ENCODE peak calls at places on chromosomes 12 and 14, in four cellular contexts. One of them, this sample, is unnamed.

GRCh38 chr14:101716077-101716950 is 45.2 kb upstream of the PPP2R5C start:
- DNase-seq in K562: peak; percentile 39
- DNase-seq in HepG2: no peak
- DNase-seq in GM12878: no peak
- DNase-seq in this sample: no peak

GRCh38 chr12:12715459-12716150 is 1.6 kb upstream of the CDKN1B start:
- DNase-seq in K562: no peak
- DNase-seq in HepG2: no peak
- DNase-seq in GM12878: no peak
- DNase-seq in this sample: peak; percentile 73

GRCh38 chr12:90292183-90292582 is 583.5 kb upstream of the ATP2B1 start:
- DNase-seq in K562: no peak
- DNase-seq in HepG2: no peak
- DNase-seq in GM12878: no peak
- DNase-seq in this sample: peak; percentile 84

GRCh38 chr14:99789581-99789980 is 3.6 kb upstream of the EML1 start:
- DNase-seq in K562: no peak
- DNase-seq in HepG2: no peak
- DNase-seq in GM12878: no peak
- DNase-seq in this sample: no peak

GRCh38 chr12:38898001-38898684 is 7.2 kb downstream of the CPNE8 start:
- DNase-seq in K562: no peak
- DNase-seq in HepG2: no peak
- DNase-seq in GM12878: no peak
- DNase-seq in this sample: no peak

GRCh38 chr12:25744334-25744733 is 191.3 kb upstream of the LMNTD1 start:
- DNase-seq in K562: no peak
- DNase-seq in HepG2: no peak
- DNase-seq in GM12878: no peak
- DNase-seq in this sample: no peak

GRCh38 chr12:77724367-77724957 is 106.2 kb upstream of the NAV3 start:
- DNase-seq in K562: no peak
- DNase-seq in HepG2: peak; percentile 22
- DNase-seq in GM12878: no peak
- DNase-seq in this sample: peak; percentile 61

GRCh38 chr12:89702503-89702902 is 6.1 kb downstream of the ATP2B1 start:
- DNase-seq in K562: no peak
- DNase-seq in HepG2: no peak
- DNase-seq in GM12878: no peak
- DNase-seq in this sample: no peak

GRCh38 chr14:73467377-73467776 is 9.0 kb upstream of the NUMB start:
- DNase-seq in K562: peak; percentile 27
- DNase-seq in HepG2: no peak
- DNase-seq in GM12878: no peak
- DNase-seq in this sample: no peak

GRCh38 chr14:92945959-92946846 is 23.3 kb downstream of the CHGA start:
- DNase-seq in K562: no peak
- DNase-seq in HepG2: no peak
- DNase-seq in GM12878: no peak
- DNase-seq in this sample: peak; percentile 70

GRCh38 chr14:94473666-94474410 is 2.2 kb downstream of the SERPINA9 start:
- DNase-seq in K562: no peak
- DNase-seq in HepG2: no peak
- DNase-seq in GM12878: no peak
- DNase-seq in this sample: no peak

GRCh38 chr12:55727643-55728184 is 1.1 kb downstream of the CD63 start:
- DNase-seq in K562: peak; percentile 53
- DNase-seq in HepG2: no peak
- DNase-seq in GM12878: no peak
- DNase-seq in this sample: peak; percentile 41

GRCh38 chr12:4833511-4833910 is 76.2 kb upstream of the KCNA1 start:
- DNase-seq in K562: no peak
- DNase-seq in HepG2: no peak
- DNase-seq in GM12878: no peak
- DNase-seq in this sample: no peak

GRCh38 chr12:42815068-42815467 is 225.5 kb upstream of the PRICKLE1 start:
- DNase-seq in K562: no peak
- DNase-seq in HepG2: no peak
- DNase-seq in GM12878: no peak
- DNase-seq in this sample: no peak

GRCh38 chr14:66606826-66607225 is 98.9 kb downstream of the GPHN start:
- DNase-seq in K562: no peak
- DNase-seq in HepG2: no peak
- DNase-seq in GM12878: no peak
- DNase-seq in this sample: no peak

GRCh38 chr12:52032431-52032796 is 18.8 kb upstream of the NR4A1 start:
- DNase-seq in K562: no peak
- DNase-seq in HepG2: no peak
- DNase-seq in GM12878: no peak
- DNase-seq in this sample: peak; percentile 56

GRCh38 chr12:119178544-119179334 is at the start of gene HSPB8:
- DNase-seq in K562: peak; percentile 26
- DNase-seq in HepG2: peak; percentile 21
- DNase-seq in GM12878: no peak
- DNase-seq in this sample: peak; percentile 68

GRCh38 chr12:56206373-56207166 is 15.2 kb downstream of the RNF41 start:
- DNase-seq in K562: peak; percentile 69
- DNase-seq in HepG2: peak; percentile 56
- DNase-seq in GM12878: no peak
- DNase-seq in this sample: peak; percentile 52

GRCh38 chr14:34081576-34082136 is 130.8 kb upstream of the EGLN3 start:
- DNase-seq in K562: no peak
- DNase-seq in HepG2: peak; percentile 86
- DNase-seq in GM12878: no peak
- DNase-seq in this sample: peak; percentile 24

GRCh38 chr12:11958216-11959091 is 112.3 kb upstream of the BCL2L14 start:
- DNase-seq in K562: no peak
- DNase-seq in HepG2: peak; percentile 8
- DNase-seq in GM12878: no peak
- DNase-seq in this sample: peak; percentile 83

GRCh38 chr14:85444685-85445084 is 85.3 kb upstream of the FLRT2 start:
- DNase-seq in K562: no peak
- DNase-seq in HepG2: no peak
- DNase-seq in GM12878: no peak
- DNase-seq in this sample: no peak

GRCh38 chr14:101595887-101596721 is 34.8 kb downstream of the DIO3 start:
- DNase-seq in K562: no peak
- DNase-seq in HepG2: no peak
- DNase-seq in GM12878: no peak
- DNase-seq in this sample: no peak

GRCh38 chr12:104958946-104959841 is 1.1 kb upstream of the SLC41A2 start:
- DNase-seq in K562: peak; percentile 49
- DNase-seq in HepG2: peak; percentile 30
- DNase-seq in GM12878: no peak
- DNase-seq in this sample: peak; percentile 50
- TF ChIP-seq MYC in K562: no peak
- TF ChIP-seq MYC in HepG2: no peak
- TF ChIP-seq MYC in GM12878: no peak
- TF ChIP-seq MYC in this sample: no peak

GRCh38 chr12:65949986-65950385 is 125.7 kb downstream of the HMGA2 start:
- DNase-seq in K562: no peak
- DNase-seq in HepG2: no peak
- DNase-seq in GM12878: no peak
- DNase-seq in this sample: no peak
- H3K9ac ChIP-seq in K562: no peak overlapping the region
- H3K9ac ChIP-seq in HepG2: no peak overlapping the region
- H3K9ac ChIP-seq in GM12878: no peak overlapping the region
- H3K9ac ChIP-seq in this sample: no peak overlapping the region

DNA sequence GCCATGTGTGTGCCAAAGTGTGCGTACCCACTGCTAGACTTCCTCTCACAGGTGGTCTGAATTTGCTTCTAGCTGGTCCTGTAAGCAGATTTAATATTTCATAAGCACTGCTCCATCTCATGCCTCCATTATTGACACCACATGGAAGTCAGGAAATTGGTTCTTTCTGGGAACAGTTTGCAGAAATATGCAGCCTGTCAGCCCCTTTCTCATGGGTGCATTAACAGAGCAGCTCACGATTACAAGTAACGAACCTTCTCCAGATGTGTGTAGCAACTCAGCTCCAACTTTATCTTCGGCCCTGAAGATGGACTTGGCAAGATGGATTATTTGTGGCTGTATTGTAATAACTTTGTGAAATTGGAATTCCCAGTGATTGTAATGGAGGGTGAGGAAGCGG is 214.5 kb upstream of the DDHD1 start:
- DNase-seq in K562: no peak
- DNase-seq in HepG2: no peak
- DNase-seq in GM12878: no peak
- DNase-seq in this sample: peak; percentile 52
- H3K4me2 ChIP-seq in K562: no peak overlapping the region
- H3K4me2 ChIP-seq in HepG2: no peak overlapping the region
- H3K4me2 ChIP-seq in GM12878: no peak overlapping the region
- H3K4me2 ChIP-seq in this sample: peak overlapping the region; percentile 63

DNA sequence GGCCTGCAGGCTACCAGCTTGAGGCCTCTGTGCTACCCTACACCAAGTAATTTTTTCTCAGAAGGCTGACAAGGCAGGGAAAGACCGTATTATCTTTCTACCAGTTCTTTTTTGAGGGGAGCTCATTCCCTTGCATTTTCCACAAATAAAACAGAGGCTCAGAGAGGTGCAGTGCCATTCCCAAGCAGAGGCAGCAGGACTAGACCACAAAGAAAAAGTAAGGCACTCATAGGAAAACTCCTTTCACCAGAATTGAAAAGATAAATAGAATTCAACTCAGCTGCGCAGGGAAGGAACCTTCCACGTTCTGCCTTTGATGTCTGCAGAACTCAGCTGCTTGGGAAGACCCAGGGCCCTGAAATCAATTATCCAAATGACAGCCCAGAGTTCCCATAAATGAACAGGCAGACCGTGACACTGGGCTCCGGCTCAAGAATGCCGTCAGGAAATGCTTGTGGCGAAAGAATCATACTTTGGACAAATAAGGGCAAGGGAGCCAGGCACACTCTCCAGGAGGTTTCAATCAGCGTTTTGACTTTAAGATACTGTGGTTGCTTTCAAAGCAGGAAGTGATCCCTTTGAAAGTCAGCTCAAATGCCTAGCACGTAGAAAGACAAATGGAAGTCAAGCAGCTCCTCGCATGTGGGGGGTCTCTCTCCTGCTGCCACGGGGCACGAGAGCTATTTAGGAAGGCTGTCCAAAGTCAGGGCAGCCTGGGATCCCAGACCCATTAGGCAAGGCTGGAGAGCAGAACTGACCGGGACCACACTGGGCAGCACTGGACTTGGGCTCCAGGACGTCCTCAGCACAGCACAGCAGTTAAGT is 14.0 kb downstream of the KCTD10 start:
- DNase-seq in K562: no peak
- DNase-seq in HepG2: peak; percentile 63
- DNase-seq in GM12878: no peak
- DNase-seq in this sample: peak; percentile 92
- TF ChIP-seq MYC in K562: no peak
- TF ChIP-seq MYC in HepG2: no peak
- TF ChIP-seq MYC in GM12878: no peak
- TF ChIP-seq MYC in this sample: no peak

GRCh38 chr12:65658360-65658759 is 165.9 kb upstream of the HMGA2 start:
- DNase-seq in K562: no peak
- DNase-seq in HepG2: no peak
- DNase-seq in GM12878: no peak
- DNase-seq in this sample: no peak
- H3K9ac ChIP-seq in K562: no peak overlapping the region
- H3K9ac ChIP-seq in HepG2: no peak overlapping the region
- H3K9ac ChIP-seq in GM12878: no peak overlapping the region
- H3K9ac ChIP-seq in this sample: no peak overlapping the region

GRCh38 chr12:6872073-6873048 is 742 bp downstream of the SPSB2 start:
- DNase-seq in K562: peak; percentile 62
- DNase-seq in HepG2: peak; percentile 72
- DNase-seq in GM12878: peak; percentile 26
- DNase-seq in this sample: peak; percentile 82
- H3K4me2 ChIP-seq in K562: peak overlapping the region; percentile 88
- H3K4me2 ChIP-seq in HepG2: peak overlapping the region; percentile 93
- H3K4me2 ChIP-seq in GM12878: peak overlapping the region; percentile 100
- H3K4me2 ChIP-seq in this sample: peak overlapping the region; percentile 98